ENCODE peak calls at places on chromosomes 16 and 17, in four cellular contexts. W is HCT116, T is endothelial cell of umbilical vein, Y is Panc1. J is an unnamed sample.
A peak's percentile ranks its signal among the peaks of the same experiment; 100 is the strongest.

GRCh38 chr17:50721194-50722010 is 2.0 kb downstream of the LUC7L3 start:
- DNase-seq in W (no peak), T (peak; percentile 31), Y (no peak), J (no peak)

GRCh38 chr17:77957869-77958715 is at the start of gene TNRC6C:
- DNase-seq in W (peak; percentile 98), T (peak; percentile 98), Y (peak; percentile 79), J (peak; percentile 100)

GRCh38 chr16:3716831-3717234 is 491 bp downstream of the TRAP1 start:
- DNase-seq in W (no peak), T (peak; percentile 32), Y (no peak), J (no peak)

GRCh38 chr17:28567604-28568003 is 3.7 kb downstream of the PIGS start:
- DNase-seq in W (no peak), T (no peak), Y (no peak), J (no peak)

GRCh38 chr16:56222482-56222997 is 31.3 kb downstream of the GNAO1 start:
- DNase-seq in W (no peak), T (no peak), Y (no peak), J (no peak)

GRCh38 chr17:68455756-68456528 is 1.4 kb downstream of the WIPI1 start:
- DNase-seq in W (no peak), T (no peak), Y (no peak), J (peak; percentile 68)

GRCh38 chr17:66508896-66509843 is 206.8 kb downstream of the PRKCA start:
- DNase-seq in W (peak; percentile 90), T (peak; percentile 62), Y (peak; percentile 60), J (no peak)

GRCh38 chr16:85303354-85303883 is 191.1 kb upstream of the CIBAR2 start:
- DNase-seq in W (peak; percentile 65), T (peak; percentile 44), Y (peak; percentile 22), J (peak; percentile 72)

GRCh38 chr16:3454093-3454492 is 10.6 kb downstream of the NAA60 start:
- DNase-seq in W (no peak), T (no peak), Y (no peak), J (no peak)

GRCh38 chr16:56370836-56371235 is 54.5 kb downstream of the AMFR start:
- DNase-seq in W (no peak), T (peak; percentile 51), Y (no peak), J (peak; percentile 71)

GRCh38 chr17:21001111-21001812 is 41.5 kb downstream of the USP22 start:
- DNase-seq in W (no peak), T (no peak), Y (no peak), J (no peak)

GRCh38 chr17:7888184-7888920 is at the start of gene CHD3:
- DNase-seq in W (no peak), T (no peak), Y (no peak), J (peak; percentile 79)

GRCh38 chr17:79678856-79679255 is 51.9 kb upstream of the ENPP7 start:
- DNase-seq in W (no peak), T (no peak), Y (no peak), J (no peak)

GRCh38 chr17:67376509-67376891 is 581 bp upstream of the PITPNC1 start:
- DNase-seq in W (no peak), T (no peak), Y (no peak), J (no peak)

GRCh38 chr17:46043606-46044005 is 44.6 kb downstream of the STH start:
- DNase-seq in W (no peak), T (no peak), Y (no peak), J (no peak)

GRCh38 chr16:66964049-66964448 is 3.0 kb downstream of the CES3 start:
- DNase-seq in W (no peak), T (no peak), Y (no peak), J (no peak)

GRCh38 chr17:43011728-43012472 is 5.3 kb downstream of the IFI35 start:
- DNase-seq in W (no peak), T (no peak), Y (no peak), J (no peak)

GRCh38 chr17:82399030-82399429 is 19.1 kb upstream of the HEXD start:
- DNase-seq in W (no peak), T (peak; percentile 24), Y (no peak), J (no peak)

GRCh38 chr16:2019919-2020831 is 590 bp downstream of the NPW start:
- DNase-seq in W (no peak), T (no peak), Y (no peak), J (no peak)

GRCh38 chr17:68709461-68709860 is 108.3 kb upstream of the FAM20A start:
- DNase-seq in W (no peak), T (no peak), Y (no peak), J (no peak)

GRCh38 chr16:64308721-64309120 is 813.1 kb downstream of the CDH11 start:
- DNase-seq in W (no peak), T (no peak), Y (no peak), J (no peak)

DNA sequence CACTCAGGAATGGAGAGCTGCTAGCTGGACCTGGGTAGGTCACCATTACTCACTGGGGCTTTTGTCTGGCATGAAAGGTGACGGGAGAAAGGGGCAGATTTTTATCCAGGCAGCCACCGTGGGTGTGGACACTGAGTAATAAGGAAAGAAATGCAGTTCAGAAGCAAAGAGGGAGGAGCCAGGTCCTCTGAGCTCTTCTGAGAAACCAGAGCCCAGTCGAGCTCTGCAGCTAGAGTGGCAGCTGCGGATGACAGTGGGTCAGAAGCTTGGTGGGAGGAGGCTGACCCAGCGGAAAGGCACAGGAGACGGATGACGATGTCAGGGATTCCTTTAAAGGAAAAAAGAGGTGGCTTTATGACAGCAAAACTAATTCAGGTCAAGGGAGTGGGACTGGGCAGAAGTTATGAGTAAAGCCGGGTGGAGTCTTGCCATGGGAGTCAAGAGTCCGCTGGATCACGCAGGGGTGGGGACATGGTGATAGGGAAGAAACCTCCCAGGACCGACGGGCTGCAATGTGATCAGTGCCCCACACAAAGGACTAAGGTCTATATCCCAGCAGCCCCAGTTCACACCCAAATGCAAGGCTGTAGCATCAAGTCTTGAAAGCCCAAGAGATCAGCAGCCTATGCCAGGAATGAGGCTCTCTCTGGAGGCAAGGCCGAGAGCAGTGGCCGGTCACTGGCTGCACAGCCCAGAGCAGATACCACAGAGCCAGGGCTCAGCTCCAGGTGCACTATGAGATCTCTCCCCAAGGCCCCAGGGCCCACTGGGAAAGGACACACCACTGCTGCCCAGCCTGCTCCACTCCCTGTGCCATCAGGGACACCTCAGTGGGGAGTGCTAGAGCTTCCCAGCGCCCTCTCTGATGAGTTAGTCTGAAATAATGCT is 6.3 kb upstream of the MNT start:
- DNase-seq in W (peak; percentile 90), T (peak; percentile 84), Y (no peak), J (no peak)
- H3K27ac ChIP-seq in W (peak overlapping the region; percentile 86), T (peak overlapping the region; percentile 74), Y (no peak overlapping the region), J (peak overlapping the region; percentile 99)

GRCh38 chr17:4127555-4127954 is 15.3 kb downstream of the ZZEF1 start:
- DNase-seq in W (no peak), T (no peak), Y (no peak), J (no peak)

GRCh38 chr17:4125552-4125951 is 17.3 kb downstream of the ZZEF1 start:
- DNase-seq in W (no peak), T (no peak), Y (no peak), J (no peak)

GRCh38 chr17:4134756-4135155 is 8.1 kb downstream of the ZZEF1 start:
- DNase-seq in W (no peak), T (no peak), Y (no peak), J (no peak)

GRCh38 chr17:4135489-4135888 is 7.3 kb downstream of the ZZEF1 start:
- DNase-seq in W (no peak), T (no peak), Y (no peak), J (no peak)

DNA sequence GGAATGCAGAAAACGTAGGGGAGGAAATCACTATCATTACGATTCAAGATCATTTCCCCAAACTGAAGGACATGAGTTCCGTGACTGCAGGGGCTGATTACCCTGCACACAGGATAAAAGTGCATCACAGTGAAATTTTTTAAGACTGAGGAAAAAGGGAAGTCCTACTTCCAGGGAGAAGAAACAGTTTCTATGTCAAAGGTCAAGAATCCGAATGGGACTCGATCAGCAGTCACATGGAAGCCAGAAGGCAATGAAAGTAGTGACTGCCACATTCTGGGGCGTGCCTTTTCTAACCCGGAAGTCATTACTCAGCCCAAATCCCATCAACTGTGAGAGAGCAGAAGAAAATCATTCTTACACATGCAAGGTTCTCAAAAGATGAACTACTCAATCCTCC is 12.1 kb downstream of the ZZEF1 start:
- DNase-seq in W (no peak), T (peak; percentile 56), Y (no peak), J (no peak)
- TF ChIP-seq POLR2AphosphoS5 in W (no peak), T (no peak), Y (no peak), J (no peak)

GRCh38 chr16:73176577-73177013 is 128.7 kb upstream of the ZFHX3 start:
- DNase-seq in W (peak; percentile 48), T (peak; percentile 75), Y (peak; percentile 30), J (no peak)
- TF ChIP-seq CTCF in W (peak; percentile 47), T (peak; percentile 6), Y (peak; percentile 19), J (no peak)

DNA sequence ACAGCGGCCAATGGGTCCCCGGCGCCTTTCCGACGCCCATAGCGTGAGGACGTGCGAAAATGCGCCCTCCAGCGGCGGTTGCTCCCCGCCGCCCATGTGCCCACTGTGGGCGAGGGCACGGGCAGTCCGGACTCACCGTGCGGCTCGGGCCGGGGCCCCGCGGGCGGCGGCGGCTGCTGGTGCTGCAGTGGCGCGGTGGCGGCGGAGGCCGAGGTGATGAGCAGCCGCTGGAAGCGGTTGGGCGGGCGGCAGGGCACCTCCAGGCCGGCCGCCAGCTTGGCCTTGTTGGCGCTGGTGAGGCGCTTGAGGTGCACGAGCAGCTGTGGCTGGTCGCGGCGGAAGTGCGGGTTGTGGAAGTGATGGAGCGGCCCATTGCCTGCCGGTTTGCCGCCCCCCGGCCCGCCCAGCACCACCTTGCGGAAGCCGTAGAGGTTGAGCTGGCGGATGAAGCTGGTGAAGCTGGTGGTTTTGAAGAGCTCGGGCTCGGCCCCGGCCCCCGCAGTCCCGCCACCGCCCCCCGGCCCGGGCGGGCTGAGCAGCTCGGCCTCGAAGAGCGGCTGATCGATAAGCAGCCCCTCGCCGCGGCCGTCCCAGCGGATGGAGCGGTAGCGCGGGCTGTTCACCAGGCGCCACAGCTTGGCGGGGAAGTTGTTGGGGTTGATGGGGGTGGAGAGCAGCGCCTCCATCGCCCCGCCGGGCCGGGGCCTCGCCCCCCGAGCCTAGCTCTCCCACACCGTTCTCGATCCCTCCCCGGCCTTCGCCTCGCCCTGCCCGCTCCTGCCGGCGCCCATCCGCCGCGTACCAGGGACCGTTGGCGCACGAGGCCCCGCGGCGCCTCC is at the start of gene HSF5:
- DNase-seq in W (no peak), T (peak; percentile 19), Y (no peak), J (no peak)
- H3K27ac ChIP-seq in W (no peak within 1 kb of the TSS), T (no peak within 1 kb of the TSS), Y (no peak within 1 kb of the TSS), J (no peak within 1 kb of the TSS)

GRCh38 chr16:31136287-31136662 is 748 bp upstream of the PRSS8 start:
- DNase-seq in W (no peak), T (no peak), Y (no peak), J (no peak)

GRCh38 chr16:31142109-31143035 is 6.8 kb upstream of the PRSS8 start:
- DNase-seq in W (peak; percentile 96), T (peak; percentile 99), Y (peak; percentile 82), J (peak; percentile 99)

GRCh38 chr16:31141489-31142108 is 6.1 kb upstream of the PRSS8 start:
- DNase-seq in W (no peak), T (no peak), Y (no peak), J (no peak)

GRCh38 chr16:31135535-31136286 is at the start of gene PRSS8:
- DNase-seq in W (peak; percentile 48), T (no peak), Y (no peak), J (peak; percentile 90)

GRCh38 chr16:31138621-31139578 is 3.4 kb upstream of the PRSS8 start:
- DNase-seq in W (peak; percentile 84), T (peak; percentile 76), Y (no peak), J (peak; percentile 85)
- TF ChIP-seq POLR2AphosphoS5 in W (peak; percentile 59), T (peak; percentile 84), Y (no peak), J (peak; percentile 25)

J was measured in breast epithelium.